ENCODE peak calls at places on chromosomes 12 and 14, in five cellular contexts. One of them, this sample, is unnamed.

GRCh38 chr12:67921286-67921685 is 68.0 kb upstream of the IFNG-AS1 start:
- DNase-seq in CD14-positive monocyte: no peak
- DNase-seq in A549: no peak
- DNase-seq in CD8-positive, alpha-beta memory T cell: no peak
- DNase-seq in prostate gland: no peak
- DNase-seq in this sample: no peak

GRCh38 chr12:121810234-121810817 is 6.5 kb downstream of the SETD1B start:
- DNase-seq in CD14-positive monocyte: no peak
- DNase-seq in A549: no peak
- DNase-seq in CD8-positive, alpha-beta memory T cell: no peak
- DNase-seq in prostate gland: no peak
- DNase-seq in this sample: no peak

GRCh38 chr12:8817856-8818255 is 4.6 kb upstream of the A2ML1 start:
- DNase-seq in CD8-positive, alpha-beta memory T cell: no peak
- DNase-seq in CD14-positive monocyte: no peak
- DNase-seq in A549: no peak
- DNase-seq in prostate gland: no peak
- DNase-seq in this sample: no peak

GRCh38 chr12:126510630-126511029 is 1445.4 kb downstream of the AACS start:
- DNase-seq in CD8-positive, alpha-beta memory T cell: no peak
- DNase-seq in A549: no peak
- DNase-seq in CD14-positive monocyte: no peak
- DNase-seq in prostate gland: no peak
- DNase-seq in this sample: no peak

GRCh38 chr12:109827566-109828550 is 5.3 kb downstream of the TRPV4 start:
- DNase-seq in A549: no peak
- DNase-seq in CD8-positive, alpha-beta memory T cell: no peak
- DNase-seq in prostate gland: no peak
- DNase-seq in CD14-positive monocyte: peak; percentile 98
- DNase-seq in this sample: no peak

GRCh38 chr12:10849425-10849878 is at the start of gene PRR4:
- DNase-seq in prostate gland: no peak
- DNase-seq in A549: no peak
- DNase-seq in CD14-positive monocyte: no peak
- DNase-seq in CD8-positive, alpha-beta memory T cell: no peak
- DNase-seq in this sample: no peak

GRCh38 chr12:122137681-122138080 is 36.3 kb downstream of the IL31 start:
- DNase-seq in A549: no peak
- DNase-seq in CD8-positive, alpha-beta memory T cell: no peak
- DNase-seq in prostate gland: peak; percentile 53
- DNase-seq in CD14-positive monocyte: no peak
- DNase-seq in this sample: no peak

GRCh38 chr14:101033006-101033405 is 129.5 kb upstream of the RTL1 start:
- DNase-seq in CD14-positive monocyte: peak; percentile 7
- DNase-seq in CD8-positive, alpha-beta memory T cell: peak; percentile 26
- DNase-seq in A549: no peak
- DNase-seq in prostate gland: no peak
- DNase-seq in this sample: no peak

GRCh38 chr12:113103756-113104450 is 31.7 kb downstream of the RASAL1 start:
- DNase-seq in prostate gland: no peak
- DNase-seq in CD14-positive monocyte: no peak
- DNase-seq in CD8-positive, alpha-beta memory T cell: peak; percentile 75
- DNase-seq in A549: peak; percentile 36
- DNase-seq in this sample: no peak

GRCh38 chr14:88835661-88836060 is 11.2 kb downstream of the TTC8 start:
- DNase-seq in CD8-positive, alpha-beta memory T cell: no peak
- DNase-seq in CD14-positive monocyte: no peak
- DNase-seq in A549: no peak
- DNase-seq in prostate gland: no peak
- DNase-seq in this sample: no peak

This sample was measured in GDM1.